ENCODE peak calls at places on chromosomes 2 and 18, in four cellular contexts. D is breast epithelium; N is CD8-positive, alpha-beta T cell; F is IMR-90. S is an unnamed sample.

GRCh38 chr2:231965118-231965517 is 3.6 kb downstream of the DIS3L2 start:
- DNase-seq in F (no peak), N (no peak), D (no peak), S (no peak)

GRCh38 chr2:103179800-103180199 is 418.0 kb downstream of the TMEM182 start:
- DNase-seq in F (no peak), N (no peak), D (no peak), S (no peak)

GRCh38 chr2:164922119-164922518 is 33.2 kb downstream of the SLC38A11 start:
- DNase-seq in N (no peak), D (no peak), F (peak), S (no peak)

GRCh38 chr2:38394903-38395341 is 17.8 kb upstream of the ATL2 start:
- DNase-seq in N (no peak), F (no peak), D (peak), S (no peak)

GRCh38 chr18:47507651-47508050 is 256.2 kb upstream of the SKOR2 start:
- DNase-seq in D (no peak), F (no peak), N (no peak), S (no peak)

GRCh38 chr2:165044505-165045303 is 89.4 kb upstream of the SLC38A11 start:
- DNase-seq in D (no peak), N (no peak), F (no peak), S (no peak)

GRCh38 chr2:168978461-168978861 is 52.7 kb downstream of the ABCB11 start:
- DNase-seq in D (no peak), F (no peak), N (no peak), S (no peak)

GRCh38 chr2:217933326-217933993 is 69.3 kb downstream of the TNS1 start:
- DNase-seq in N (no peak), F (no peak), D (peak), S (no peak)

GRCh38 chr2:127508621-127509034 is 17.7 kb downstream of the IWS1 start:
- DNase-seq in F (peak), N (no peak), D (no peak), S (peak)

GRCh38 chr2:113178069-113178468 is 4.3 kb downstream of the PSD4 start:
- DNase-seq in N (no peak), D (no peak), F (no peak), S (no peak)

GRCh38 chr2:17470855-17471641 is 47.2 kb downstream of the RAD51AP2 start:
- DNase-seq in D (no peak), F (peak), N (no peak), S (no peak)

GRCh38 chr2:199230091-199230490 is 227.6 kb downstream of the SATB2 start:
- DNase-seq in F (peak), D (no peak), N (no peak), S (no peak)

GRCh38 chr2:216335252-216335651 is 37.0 kb downstream of the MARCHF4 start:
- DNase-seq in N (no peak), D (no peak), F (no peak), S (no peak)

GRCh38 chr2:216340280-216340631 is 32.0 kb downstream of the MARCHF4 start:
- DNase-seq in F (no peak), N (no peak), D (no peak), S (no peak)

GRCh38 chr2:216341151-216341550 is 31.1 kb downstream of the MARCHF4 start:
- DNase-seq in N (no peak), F (peak), D (no peak), S (no peak)

GRCh38 chr2:216343221-216343985 is 28.9 kb downstream of the MARCHF4 start:
- DNase-seq in F (no peak), N (no peak), D (no peak), S (no peak)

GRCh38 chr2:216339456-216340279 is 32.6 kb downstream of the MARCHF4 start:
- DNase-seq in F (peak), D (no peak), N (no peak), S (no peak)
- TF ChIP-seq CTCF in F (peak), D (no peak), N (no peak), S (no peak)

DNA sequence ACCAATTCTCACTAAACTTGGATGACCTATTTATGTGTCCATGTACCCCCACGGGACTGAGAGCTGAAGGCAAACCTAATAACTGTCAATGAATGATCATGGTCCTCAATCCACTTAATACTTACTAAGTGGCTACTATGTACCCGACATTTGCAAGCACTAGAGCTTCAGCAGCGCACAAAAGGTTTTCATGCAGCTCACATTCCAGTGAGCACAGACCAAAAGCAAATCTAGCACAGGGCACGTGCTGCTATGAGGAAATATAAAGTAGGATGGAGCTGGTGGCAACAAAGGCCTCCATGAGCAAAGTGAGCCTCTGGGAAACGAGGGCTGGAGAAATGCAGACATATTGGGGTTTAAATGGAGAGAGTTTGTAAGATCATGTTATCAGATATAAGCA is 3.5 kb downstream of the SLC40A1 start:
- DNase-seq in N (no peak), F (no peak), D (no peak), S (no peak)
- H3K4me3 ChIP-seq in N (no peak), F (no peak), D (no peak), S (peak)

DNA sequence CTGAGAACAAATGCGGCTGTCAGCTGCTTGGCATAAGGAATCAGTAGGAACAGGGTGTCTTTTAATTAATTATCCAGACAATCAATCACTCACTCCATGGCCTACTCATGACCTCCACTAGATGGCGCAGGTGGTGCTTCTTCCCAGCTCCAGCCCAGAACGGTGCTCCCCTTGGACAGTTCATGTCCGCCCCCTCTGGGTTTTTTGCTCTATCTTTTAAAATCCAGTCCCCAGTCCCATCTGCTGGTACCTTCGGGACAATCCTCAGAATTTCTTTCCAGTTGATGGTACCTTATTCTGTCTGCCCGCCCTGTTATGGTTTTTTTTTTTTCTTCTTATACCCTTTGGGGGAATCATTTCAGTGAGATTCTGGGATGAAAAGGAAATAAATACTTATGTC is 99.8 kb downstream of the CACNB4 start:
- DNase-seq in F (peak), N (peak), D (no peak), S (no peak)
- TF ChIP-seq CTCF in F (peak), N (peak), D (no peak), S (peak)

GRCh38 chr2:39407516-39408296 is 29.4 kb downstream of the MAP4K3 start:
- DNase-seq in D (no peak), F (no peak), N (no peak), S (no peak)
- H3K4me3 ChIP-seq in D (no peak), F (no peak), N (no peak), S (no peak)

GRCh38 chr2:170005702-170006101 is 172.2 kb upstream of the MYO3B start:
- DNase-seq in N (no peak), F (no peak), D (no peak), S (no peak)
- TF ChIP-seq CTCF in N (no peak), F (no peak), D (no peak), S (no peak)

DNA sequence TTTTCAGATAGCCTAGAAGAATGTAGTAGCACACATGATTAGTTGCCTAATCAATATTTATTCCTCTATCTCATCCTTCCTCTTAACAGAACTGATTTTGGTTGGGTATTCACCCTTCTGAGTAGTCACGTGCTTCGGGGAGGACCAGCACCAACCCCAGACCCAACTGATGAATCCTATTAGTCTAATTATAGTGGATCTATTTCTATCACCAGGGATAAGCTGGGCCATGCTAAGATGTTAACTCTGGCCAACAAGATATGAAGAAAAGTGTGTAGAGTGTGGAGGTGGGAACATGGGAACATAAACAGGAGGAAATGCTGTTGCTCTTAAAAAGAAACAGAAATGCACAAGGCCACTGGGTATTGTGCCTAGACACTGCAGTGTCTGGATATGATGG is 119.9 kb downstream of the THADA start:
- DNase-seq in N (no peak), F (no peak), D (no peak), S (no peak)
- H3K4me3 ChIP-seq in N (no peak), F (no peak), D (no peak), S (no peak)

DNA sequence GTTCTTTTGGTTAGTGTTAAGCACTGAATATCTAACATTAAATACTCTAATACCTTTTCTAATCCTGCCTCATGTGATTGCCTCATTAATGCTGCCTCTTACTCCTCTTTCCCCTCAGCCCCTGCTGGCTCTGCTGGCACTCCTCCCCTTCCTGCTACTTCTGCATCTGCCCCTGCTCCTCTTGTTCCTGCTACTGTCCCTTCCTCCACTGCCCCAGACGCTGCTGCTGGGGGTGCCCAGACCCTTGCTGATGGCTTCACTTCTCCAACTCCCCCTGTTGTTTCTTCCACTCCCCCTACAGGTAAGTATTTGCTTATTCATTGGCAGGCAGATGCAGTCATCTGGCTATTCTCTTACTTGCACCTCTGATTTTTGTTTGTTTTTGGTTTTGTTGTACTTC is 68.5 kb downstream of the ABI2 start:
- DNase-seq in D (no peak), F (no peak), N (no peak), S (no peak)
- TF ChIP-seq CTCF in D (no peak), F (peak), N (no peak), S (no peak)

GRCh38 chr2:230868151-230868946 is 3.6 kb downstream of the ITM2C start:
- DNase-seq in F (no peak), D (no peak), N (no peak), S (no peak)
- H3K4me3 ChIP-seq in F (no peak), D (no peak), N (no peak), S (no peak)

DNA sequence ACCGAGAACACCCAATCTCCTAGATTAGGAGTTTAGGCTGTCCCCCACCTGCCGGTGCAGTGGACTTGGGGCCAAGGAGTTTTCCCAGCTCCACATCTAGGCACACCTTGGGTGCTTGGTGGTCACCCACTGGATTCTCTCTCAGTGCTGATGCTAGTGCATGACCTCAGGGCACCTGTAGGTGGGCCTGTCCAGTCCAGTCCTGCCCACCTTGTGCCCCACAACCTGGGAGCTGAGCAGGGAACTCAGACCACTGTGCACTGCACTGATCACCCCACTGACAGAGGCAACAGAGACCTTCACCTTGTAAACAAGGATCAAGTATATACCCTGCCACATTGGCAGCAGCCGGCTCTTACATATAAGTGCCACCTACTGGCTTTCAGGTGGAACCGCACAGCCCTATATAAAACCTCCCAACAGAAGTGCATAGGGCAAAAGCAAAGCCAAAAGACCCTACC is 12.7 kb upstream of the CDH19 start:
- DNase-seq in N (no peak), D (no peak), F (no peak), S (no peak)
- TF ChIP-seq CTCF in N (no peak), D (no peak), F (no peak), S (no peak)